ENCODE peak calls at places on chromosomes 13 and 19, in eight cellular contexts. W is SK-N-SH, Y is hepatocyte, B is MM.1S, H is neural progenitor cell, R is PC-3, K is HCT116, D is GM23338. G is an unnamed sample.

GRCh38 chr19:17234911-17235617 is 9.0 kb downstream of the OCEL1 start:
- DNase-seq in W (peak; percentile 86), Y (no peak), B (peak; percentile 66), H (peak; percentile 76), R (peak; percentile 46), K (no peak), D (peak; percentile 85), G (peak; percentile 73)

GRCh38 chr19:9782282-9782681 is 13.7 kb upstream of the ZNF846 start:
- DNase-seq in W (no peak), Y (no peak), B (no peak), H (no peak), R (no peak), K (no peak), D (no peak), G (no peak)

GRCh38 chr19:45175663-45176345 is 2.2 kb downstream of the TRAPPC6A start:
- DNase-seq in W (no peak), Y (no peak), B (no peak), H (no peak), R (no peak), K (no peak), D (no peak), G (no peak)

GRCh38 chr13:107669356-107669755 is 546.0 kb downstream of the LIG4 start:
- DNase-seq in W (no peak), Y (no peak), B (no peak), H (no peak), R (peak; percentile 49), K (no peak), D (no peak), G (no peak)

GRCh38 chr13:35478384-35479222 is 2.1 kb upstream of the MAB21L1 start:
- DNase-seq in W (peak; percentile 56), Y (no peak), B (no peak), H (peak; percentile 82), R (no peak), K (no peak), D (peak; percentile 65), G (no peak)

GRCh38 chr19:41935781-41936415 is 7.6 kb upstream of the ERFL start:
- DNase-seq in W (no peak), Y (no peak), B (no peak), H (no peak), R (no peak), K (no peak), D (no peak), G (no peak)

GRCh38 chr19:23440791-23441190 is 45.5 kb upstream of the ZNF91 start:
- DNase-seq in W (peak; percentile 39), Y (no peak), B (peak; percentile 12), H (no peak), R (no peak), K (no peak), D (peak; percentile 76), G (peak; percentile 41)

GRCh38 chr19:18593367-18594095 is 4.9 kb downstream of the REX1BD start:
- DNase-seq in W (peak; percentile 27), Y (no peak), B (no peak), H (peak; percentile 42), R (peak; percentile 32), K (no peak), D (peak; percentile 80), G (peak; percentile 39)

GRCh38 chr13:30746816-30747215 is 11.5 kb downstream of the ALOX5AP start:
- DNase-seq in W (peak; percentile 17), Y (no peak), B (no peak), H (no peak), R (no peak), K (no peak), D (no peak), G (no peak)

GRCh38 chr19:17718467-17718987 is 753 bp upstream of the MAP1S start:
- DNase-seq in W (no peak), Y (no peak), B (no peak), H (peak; percentile 62), R (peak; percentile 23), K (no peak), D (no peak), G (no peak)

GRCh38 chr19:10007811-10008211 is 2.5 kb downstream of the COL5A3 start:
- DNase-seq in W (peak; percentile 41), Y (no peak), B (no peak), H (no peak), R (no peak), K (no peak), D (no peak), G (no peak)

GRCh38 chr19:1408300-1409203 is 1.2 kb downstream of the DAZAP1 start:
- DNase-seq in W (peak; percentile 71), Y (peak; percentile 70), B (peak; percentile 59), H (peak; percentile 70), R (peak; percentile 22), K (no peak), D (peak; percentile 59), G (peak; percentile 64)

GRCh38 chr19:10327793-10328192 is 5.5 kb downstream of the RAVER1 start:
- DNase-seq in W (no peak), Y (no peak), B (no peak), H (no peak), R (no peak), K (no peak), D (no peak), G (no peak)

GRCh38 chr19:44644391-44645016 is 794 bp downstream of the PVR start:
- DNase-seq in W (peak; percentile 79), Y (peak; percentile 70), B (no peak), H (peak; percentile 57), R (peak; percentile 44), K (no peak), D (peak; percentile 79), G (no peak)

GRCh38 chr19:57034544-57034943 is 85.2 kb upstream of the USP29 start:
- DNase-seq in W (no peak), Y (no peak), B (no peak), H (no peak), R (no peak), K (no peak), D (no peak), G (no peak)

GRCh38 chr13:33910267-33910666 is 92.3 kb downstream of the RFC3 start:
- DNase-seq in W (no peak), Y (no peak), B (no peak), H (no peak), R (no peak), K (no peak), D (no peak), G (no peak)

GRCh38 chr13:98240131-98240530 is 63.1 kb upstream of the RNF113B start:
- DNase-seq in W (no peak), Y (no peak), B (no peak), H (no peak), R (no peak), K (no peak), D (no peak), G (no peak)

GRCh38 chr13:113903361-113903760 is 39.5 kb upstream of the GAS6 start:
- DNase-seq in W (no peak), Y (no peak), B (no peak), H (no peak), R (no peak), K (no peak), D (no peak), G (no peak)

GRCh38 chr13:81379183-81379582 is 1038.3 kb upstream of the SPRY2 start:
- DNase-seq in W (no peak), Y (no peak), B (no peak), H (no peak), R (no peak), K (no peak), D (no peak), G (no peak)

GRCh38 chr19:17830567-17831418 is 9.5 kb upstream of the INSL3 start:
- DNase-seq in W (peak; percentile 99), Y (peak; percentile 90), B (no peak), H (peak; percentile 96), R (peak; percentile 94), K (peak; percentile 91), D (peak; percentile 95), G (peak; percentile 63)

GRCh38 chr13:41177616-41178015 is 16.8 kb downstream of the KBTBD7 start:
- DNase-seq in W (no peak), Y (no peak), B (no peak), H (no peak), R (no peak), K (no peak), D (no peak), G (no peak)

DNA sequence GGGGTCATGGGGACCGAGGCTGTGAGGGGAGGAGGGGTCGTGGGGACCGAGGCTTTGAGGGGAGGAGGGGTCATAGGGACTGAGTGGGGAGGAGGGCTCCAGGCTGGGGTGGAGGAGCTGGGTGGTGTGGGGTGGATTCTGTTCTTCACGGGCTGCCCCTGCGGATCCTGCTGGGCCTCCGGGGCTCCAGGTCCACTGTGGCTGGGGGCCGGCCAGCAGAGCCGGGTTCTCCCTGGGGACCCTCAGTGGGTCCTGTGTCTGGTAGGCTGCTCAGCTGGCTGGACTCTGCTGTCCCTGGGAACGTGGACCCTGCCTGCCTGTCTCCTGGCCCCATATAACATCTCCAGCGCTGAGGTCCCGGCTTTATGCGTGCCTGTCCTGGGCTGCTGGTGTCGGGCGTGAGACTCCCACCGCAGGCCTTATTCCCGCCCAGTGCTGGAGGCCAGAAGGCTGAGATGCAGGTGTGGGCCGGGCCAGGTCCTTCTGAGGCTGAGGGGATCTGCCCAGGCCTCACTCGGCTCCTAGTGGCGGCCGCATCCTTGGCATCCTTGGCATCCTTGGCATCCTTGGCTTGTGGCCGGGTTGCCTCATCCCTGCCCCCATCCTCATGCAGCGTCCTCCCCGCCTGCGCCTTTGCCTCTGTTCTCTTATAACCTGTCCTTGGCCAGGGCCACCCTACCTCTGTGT is 19.8 kb upstream of the GNA15 start:
- DNase-seq in W (no peak), Y (no peak), B (no peak), H (no peak), R (no peak), K (no peak), D (peak; percentile 67), G (no peak)
- TF ChIP-seq EZH2phosphoT487 in W (no peak), Y (no peak), B (no peak), H (no peak), R (no peak), K (no peak), D (no peak), G (no peak)

GRCh38 chr13:68291595-68291994 is 1061.5 kb upstream of the PCDH9 start:
- DNase-seq in W (no peak), Y (no peak), B (no peak), H (no peak), R (no peak), K (no peak), D (no peak), G (no peak)
- TF ChIP-seq CTCF in W (no peak), Y (no peak), B (no peak), H (no peak), R (no peak), K (no peak), D (no peak), G (no peak)

GRCh38 chr13:110826861-110827672 is 87.8 kb downstream of the ANKRD10 start:
- DNase-seq in W (no peak), Y (no peak), B (no peak), H (no peak), R (no peak), K (no peak), D (no peak), G (no peak)
- TF ChIP-seq EZH2phosphoT487 in W (no peak), Y (no peak), B (no peak), H (no peak), R (no peak), K (no peak), D (no peak), G (no peak)

DNA sequence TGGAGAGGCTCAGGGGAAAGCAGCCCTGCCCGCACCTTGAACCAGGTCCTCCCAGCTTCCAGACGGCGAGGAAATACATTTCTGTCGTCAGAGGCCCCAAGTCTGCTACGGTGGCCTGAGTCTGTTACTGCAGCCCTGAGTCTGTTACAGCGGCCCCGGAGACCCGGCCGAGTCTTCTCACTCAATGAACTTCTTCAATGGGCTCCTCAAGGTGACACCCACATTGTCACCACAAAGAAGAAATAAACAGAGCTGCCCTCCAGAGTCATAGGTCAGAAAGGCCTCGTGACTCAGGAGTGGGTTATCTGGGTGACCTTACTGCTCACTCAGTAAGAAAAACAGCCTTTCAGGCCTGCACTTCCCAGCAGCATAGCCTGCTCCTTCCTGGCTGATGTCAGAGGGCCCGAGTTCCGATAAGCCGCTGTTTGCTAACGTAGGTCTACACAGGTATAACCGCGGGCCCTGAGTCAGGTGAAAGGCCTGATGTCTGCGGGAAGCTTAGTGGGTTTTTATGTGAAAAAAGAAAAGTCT is 66.9 kb upstream of the TM9SF2 start:
- DNase-seq in W (no peak), Y (peak; percentile 33), B (no peak), H (no peak), R (no peak), K (no peak), D (peak; percentile 73), G (no peak)
- TF ChIP-seq CTCF in W (no peak), Y (no peak), B (no peak), H (no peak), R (no peak), K (peak; percentile 27), D (no peak), G (no peak)

G was measured in OCI-LY7.